ENCODE peak calls at places on chromosome 5, in six cellular contexts. G is cardiac muscle cell, L is right cardiac atrium, V is IMR-90, F is uterus, I is lower lobe of right lung. E is an unnamed sample. For H3K4me1 and H3K9me3, the result is how much of the 10 kb centered on the place peaks cover.

GRCh38 chr5:73751254-73751914 is 125.4 kb downstream of the ARHGEF28 start:
- DNase-seq in G (no peak), F (no peak), V (no peak), L (no peak), I (no peak), E (no peak)

GRCh38 chr5:155189476-155189875 is 175.9 kb downstream of the KIF4B start:
- DNase-seq in L (no peak), G (no peak), F (no peak), I (no peak), V (no peak), E (no peak)

GRCh38 chr5:159096555-159097460 is 2.9 kb downstream of the EBF1 start:
- DNase-seq in F (peak), I (no peak), G (no peak), L (peak), V (no peak), E (no peak)

GRCh38 chr5:64506567-64507321 is 929 bp downstream of the RGS7BP start:
- DNase-seq in G (no peak), F (no peak), V (no peak), L (peak), I (peak), E (no peak)

GRCh38 chr5:90590-91547 is 1.1 kb upstream of the PLEKHG4B start:
- DNase-seq in I (no peak), L (no peak), G (peak), V (no peak), F (no peak), E (no peak)

GRCh38 chr5:75616961-75617660 is 5.9 kb downstream of the ANKDD1B start:
- DNase-seq in I (no peak), L (peak), V (no peak), G (peak), F (no peak), E (no peak)

GRCh38 chr5:84383816-84384603 is 670 bp downstream of the EDIL3 start:
- DNase-seq in L (peak), V (peak), G (peak), F (peak), I (peak), E (no peak)

GRCh38 chr5:10528056-10528816 is 35.6 kb upstream of the ANKRD33B start:
- DNase-seq in V (peak), L (no peak), I (no peak), G (no peak), F (no peak), E (no peak)

GRCh38 chr5:96572864-96573512 is 89.2 kb upstream of the CAST start:
- DNase-seq in F (no peak), L (no peak), G (peak), I (no peak), V (peak), E (no peak)

GRCh38 chr5:123876265-123876790 is 364.4 kb downstream of the CSNK1G3 start:
- DNase-seq in F (no peak), I (no peak), V (no peak), G (no peak), L (no peak), E (no peak)

GRCh38 chr5:172424111-172424490 is 30.2 kb downstream of the SH3PXD2B start:
- DNase-seq in F (no peak), V (no peak), L (no peak), I (no peak), G (no peak), E (no peak)

GRCh38 chr5:82894754-82895153 is 182.4 kb downstream of the TMEM167A start:
- DNase-seq in V (no peak), G (peak), L (no peak), I (no peak), F (no peak), E (no peak)

GRCh38 chr5:10533218-10533617 is 30.7 kb upstream of the ANKRD33B start:
- DNase-seq in G (no peak), L (peak), I (no peak), F (no peak), V (no peak), E (peak)

GRCh38 chr5:9898319-9898718 is 268.2 kb upstream of the TAS2R1 start:
- DNase-seq in G (peak), V (peak), L (no peak), I (no peak), F (no peak), E (no peak)

GRCh38 chr5:143033535-143034260 is 263.5 kb downstream of the ARHGAP26 start:
- DNase-seq in I (no peak), V (peak), G (peak), F (no peak), L (no peak), E (no peak)

GRCh38 chr5:145811834-145812625 is 23.1 kb downstream of the PRELID2 start:
- DNase-seq in G (peak), V (peak), F (no peak), L (peak), I (no peak), E (no peak)

GRCh38 chr5:110376281-110376916 is 350.1 kb downstream of the TMEM232 start:
- DNase-seq in I (no peak), F (no peak), V (no peak), G (no peak), L (no peak), E (no peak)

GRCh38 chr5:64184832-64185231 is 19.2 kb downstream of the RNF180 start:
- DNase-seq in F (no peak), I (no peak), G (no peak), V (no peak), L (no peak), E (no peak)

GRCh38 chr5:78972654-78973428 is 12.3 kb downstream of the ARSB start:
- DNase-seq in L (peak), V (peak), F (peak), I (no peak), G (peak), E (peak)

GRCh38 chr5:161541-162110 is 29.7 kb upstream of the LRRC14B start:
- DNase-seq in G (no peak), L (no peak), I (no peak), F (no peak), V (no peak), E (no peak)

GRCh38 chr5:67401166-67401565 is 204.6 kb upstream of the CD180 start:
- DNase-seq in L (no peak), F (no peak), V (no peak), I (no peak), G (no peak), E (no peak)

GRCh38 chr5:7209583-7210139 is 186.3 kb upstream of the ADCY2 start:
- DNase-seq in V (no peak), G (no peak), I (no peak), F (no peak), L (no peak), E (no peak)

GRCh38 chr5:126414874-126415502 is 8.2 kb upstream of the GRAMD2B start:
- DNase-seq in G (peak), F (peak), L (peak), I (no peak), V (peak), E (no peak)

GRCh38 chr5:8399471-8399870 is 530.5 kb downstream of the MTRR start:
- DNase-seq in I (no peak), L (no peak), G (no peak), V (no peak), F (no peak), E (no peak)

GRCh38 chr5:124105326-124105725 is 593.3 kb downstream of the CSNK1G3 start:
- DNase-seq in I (no peak), F (no peak), G (no peak), V (no peak), L (no peak), E (no peak)

GRCh38 chr5:10293907-10294662 is 13.6 kb downstream of the CMBL start:
- DNase-seq in G (no peak), V (peak), L (no peak), I (no peak), F (no peak), E (no peak)

GRCh38 chr5:124414973-124415372 is 331.5 kb downstream of the ZNF608 start:
- DNase-seq in I (no peak), G (no peak), L (no peak), F (no peak), V (no peak), E (no peak)

GRCh38 chr5:160799160-160799559 is 52.9 kb downstream of the ATP10B start:
- DNase-seq in L (no peak), V (no peak), G (no peak), I (no peak), F (no peak), E (no peak)

GRCh38 chr5:2801602-2802525 is 50.4 kb upstream of the IRX2 start:
- DNase-seq in F (no peak), V (no peak), G (no peak), I (no peak), L (no peak), E (no peak)

GRCh38 chr5:10655041-10655685 is 91.3 kb downstream of the ANKRD33B start:
- DNase-seq in I (no peak), G (no peak), L (no peak), F (no peak), V (no peak), E (no peak)

GRCh38 chr5:145787507-145787906 is 47.6 kb downstream of the PRELID2 start:
- DNase-seq in G (no peak), V (no peak), L (no peak), F (no peak), I (no peak), E (no peak)

GRCh38 chr5:116130471-116130870 is 45.6 kb downstream of the COMMD10 start:
- DNase-seq in L (no peak), V (peak), I (no peak), F (no peak), G (peak), E (no peak)

GRCh38 chr5:446864-447263 is 3.9 kb downstream of the EXOC3 start:
- DNase-seq in V (peak), G (peak), L (no peak), F (no peak), I (no peak), E (no peak)

GRCh38 chr5:168215646-168216045 is 75.8 kb upstream of the WWC1 start:
- DNase-seq in F (no peak), G (no peak), I (no peak), V (no peak), L (peak), E (no peak)

GRCh38 chr5:168218746-168219145 is 72.7 kb upstream of the WWC1 start:
- DNase-seq in G (no peak), I (no peak), F (no peak), L (no peak), V (no peak), E (no peak)

GRCh38 chr5:168216989-168217388 is 74.5 kb upstream of the WWC1 start:
- DNase-seq in L (no peak), F (no peak), V (no peak), I (no peak), G (no peak), E (no peak)

GRCh38 chr5:168219515-168220410 is 71.7 kb upstream of the WWC1 start:
- DNase-seq in G (peak), I (no peak), F (peak), L (no peak), V (peak), E (no peak)

GRCh38 chr5:168217497-168217896 is 73.9 kb upstream of the WWC1 start:
- DNase-seq in I (no peak), V (no peak), F (no peak), L (no peak), G (no peak), E (no peak)
- H3K4me3 ChIP-seq in I (no peak), V (no peak), F (no peak), L (no peak), G (no peak), E (no peak)

DNA sequence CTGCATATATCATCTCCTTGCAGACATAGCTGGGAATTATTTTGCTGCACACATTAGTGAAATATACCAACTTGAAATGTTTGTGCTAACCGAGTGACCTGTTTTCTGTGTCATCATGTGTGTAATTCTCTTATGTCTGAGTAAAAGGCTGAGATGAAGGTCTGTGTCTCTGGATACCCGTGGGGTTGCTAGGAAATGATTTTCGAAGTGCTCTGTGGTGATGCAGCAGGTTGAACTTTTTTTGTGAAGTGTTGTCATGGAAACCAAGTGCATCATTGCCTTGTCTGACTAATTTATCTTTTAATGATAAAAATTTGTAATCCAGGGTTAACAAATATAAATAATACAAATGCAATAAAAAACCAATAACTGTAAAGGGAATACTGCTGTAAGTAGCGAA is 22.1 kb downstream of the PDE8B start:
- DNase-seq in I (no peak), F (no peak), G (no peak), V (no peak), L (no peak), E (no peak)
- H3K4me1 ChIP-seq in I (under half), F (under half), G (under half), V (under half), L (under half), E (under half)

DNA sequence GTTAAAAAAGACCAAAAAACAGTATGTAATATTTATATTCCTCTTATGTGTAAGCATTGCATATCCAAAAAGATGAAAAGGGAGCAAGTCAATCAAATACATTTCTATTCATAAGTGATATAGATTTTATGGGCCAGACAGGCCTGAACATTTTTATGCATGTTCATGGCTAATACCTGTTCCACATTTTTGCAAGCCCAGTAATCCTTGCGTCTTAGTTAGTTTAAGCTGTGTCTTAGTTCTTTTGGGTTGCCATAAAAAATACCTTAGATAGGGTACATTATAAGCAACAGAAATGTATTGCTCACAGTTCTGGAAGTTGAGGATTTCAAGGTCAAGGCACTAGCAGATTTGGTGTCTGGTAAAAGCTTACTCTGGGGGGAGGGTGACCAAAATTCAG is 342.1 kb downstream of the TAF11L14 start:
- DNase-seq in I (no peak), F (no peak), V (no peak), G (no peak), L (no peak), E (no peak)
- H3K9me3 ChIP-seq in I (under half), F (under half), V (under half), G (under half), L (under half), E (under half)

GRCh38 chr5:33892419-33893151 is 795 bp upstream of the ADAMTS12 start:
- DNase-seq in L (peak), I (no peak), V (peak), G (peak), F (peak), E (peak)
- H3K4me3 ChIP-seq in L (peak), I (peak), V (peak), G (peak), F (peak), E (peak)

DNA sequence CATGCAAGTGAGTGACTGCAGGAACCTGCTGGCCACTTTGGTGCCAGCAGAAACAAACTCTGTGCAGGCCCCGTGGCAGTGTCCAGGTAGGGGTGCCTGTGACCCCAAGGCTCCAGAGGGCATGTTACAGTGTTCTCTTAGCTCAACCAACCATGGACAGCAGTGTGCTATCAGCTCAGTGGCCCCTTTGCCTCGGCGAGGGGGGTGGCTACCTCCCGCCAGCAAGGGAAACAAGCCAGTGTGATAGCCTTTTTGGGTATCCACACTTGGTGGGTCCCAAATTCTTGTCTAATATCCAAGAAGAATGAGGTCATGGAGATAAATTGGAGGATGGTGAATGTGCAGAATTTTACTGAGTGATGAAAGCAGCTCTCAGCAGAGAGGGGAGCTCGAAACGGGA is 298.6 kb upstream of the SLC30A5 start:
- DNase-seq in G (no peak), V (no peak), F (no peak), L (peak), I (no peak), E (no peak)
- H3K4me1 ChIP-seq in G (under half), V (under half), F (under half), L (under half), I (under half), E (under half)

GRCh38 chr5:179230061-179230461 is 115.2 kb downstream of the ADAMTS2 start:
- DNase-seq in L (peak), I (peak), F (no peak), G (no peak), V (no peak), E (no peak)

GRCh38 chr5:179227578-179228311 is 117.5 kb downstream of the ADAMTS2 start:
- DNase-seq in V (no peak), L (peak), G (peak), I (peak), F (no peak), E (no peak)

GRCh38 chr5:179227196-179227577 is 118.1 kb downstream of the ADAMTS2 start:
- DNase-seq in G (no peak), L (peak), I (peak), F (no peak), V (no peak), E (no peak)

GRCh38 chr5:179229331-179229761 is 115.9 kb downstream of the ADAMTS2 start:
- DNase-seq in G (no peak), V (no peak), F (no peak), I (no peak), L (peak), E (no peak)

DNA sequence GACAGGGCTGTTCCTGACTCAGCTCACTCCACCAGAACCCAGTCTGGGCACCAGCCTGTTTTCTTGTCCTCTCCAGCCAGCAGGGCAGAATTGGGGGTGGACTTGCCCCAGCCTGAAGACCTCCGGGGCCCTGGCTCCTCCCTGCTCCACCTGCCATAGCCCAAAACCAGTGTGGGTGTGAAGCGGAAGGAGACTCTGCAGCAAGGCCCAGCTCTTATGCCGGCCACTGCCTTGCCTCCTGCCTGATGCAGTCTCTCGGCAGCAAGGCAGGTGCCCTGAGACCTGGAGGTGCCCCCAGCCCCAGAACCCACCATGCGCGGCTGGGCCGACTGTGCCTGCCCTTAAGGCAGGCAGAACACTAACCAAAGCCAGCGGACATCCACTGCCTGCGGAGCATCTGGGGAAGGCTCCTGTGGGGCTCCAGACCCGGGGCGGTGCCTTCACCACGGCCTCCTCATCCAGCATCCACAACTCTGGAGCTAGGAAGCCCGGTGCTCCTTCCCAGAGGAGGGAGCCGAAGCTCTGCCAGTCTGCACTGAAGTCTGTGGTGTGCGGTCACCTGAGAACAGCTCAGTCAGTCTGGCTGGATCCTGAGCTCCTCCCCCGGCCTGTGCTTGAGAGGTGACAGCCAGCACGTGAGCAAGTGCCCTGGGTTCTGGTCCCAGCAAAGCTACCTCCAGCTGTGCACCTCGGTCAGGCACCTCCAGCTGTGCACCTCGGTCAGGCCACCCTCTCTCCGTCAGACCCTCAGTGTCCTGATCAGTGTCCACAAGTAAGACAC is 116.7 kb downstream of the ADAMTS2 start:
- DNase-seq in I (peak), L (peak), F (no peak), G (no peak), V (no peak), E (no peak)
- H3K9me3 ChIP-seq in I (under half), L (under half), F (under half), G (under half), V (under half), E (under half)

DNA sequence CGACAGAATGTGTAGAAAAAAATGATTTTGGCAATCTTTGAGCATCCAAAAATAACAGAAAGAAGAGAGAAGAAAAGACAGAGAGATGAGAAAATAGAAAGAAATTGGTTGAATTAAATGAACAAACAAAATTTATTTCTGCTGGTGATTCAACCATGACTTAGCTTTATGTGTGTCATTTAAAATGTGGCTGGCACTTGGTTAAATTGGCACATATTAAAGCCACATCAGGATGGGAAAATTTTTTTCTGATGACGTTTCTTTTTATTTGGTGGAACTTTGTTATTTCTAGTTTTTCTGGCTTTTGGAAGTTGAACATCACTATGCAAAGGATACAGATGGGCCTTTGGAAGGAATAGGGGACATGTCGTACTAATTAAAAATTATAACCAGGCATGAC is 35.7 kb upstream of the NREP start:
- DNase-seq in G (no peak), I (no peak), L (no peak), F (no peak), V (peak), E (no peak)
- H3K4me3 ChIP-seq in G (no peak), I (no peak), L (no peak), F (no peak), V (no peak), E (no peak)

GRCh38 chr5:131302506-131302905 is 38.7 kb downstream of the CDC42SE2 start:
- DNase-seq in L (no peak), I (no peak), G (no peak), V (no peak), F (no peak), E (no peak)
- H3K4me1 ChIP-seq in L (under half), I (under half), G (under half), V (under half), F (under half), E (under half)

GRCh38 chr5:166784545-166785078 is 1506.8 kb upstream of the WWC1 start:
- DNase-seq in G (no peak), V (no peak), I (no peak), L (no peak), F (no peak), E (no peak)
- H3K9me3 ChIP-seq in G (under half), V (under half), I (under half), L (under half), F (under half), E (under half)

E was measured in heart right ventricle.